ENCODE peak calls at places on chromosome 5, in four cellular contexts. H is K562, E is HepG2, B is GM12878. D is an unnamed sample.

GRCh38 chr5:88045931-88046461 is 222.6 kb downstream of the TMEM161B start:
- DNase-seq in H (no peak), E (no peak), B (no peak), D (no peak)

GRCh38 chr5:32443541-32444190 is 874 bp downstream of the ZFR start:
- DNase-seq in H (peak), E (no peak), B (no peak), D (peak)

GRCh38 chr5:5014836-5015235 is 125.3 kb upstream of the ADAMTS16 start:
- DNase-seq in H (no peak), E (no peak), B (no peak), D (no peak)

GRCh38 chr5:127396490-127397155 is 106.0 kb downstream of the MEGF10 start:
- DNase-seq in H (no peak), E (no peak), B (no peak), D (no peak)

GRCh38 chr5:58149750-58150149 is 310.1 kb downstream of the PLK2 start:
- DNase-seq in H (no peak), E (no peak), B (no peak), D (no peak)

GRCh38 chr5:36502608-36503007 is 103.8 kb upstream of the SLC1A3 start:
- DNase-seq in H (no peak), E (no peak), B (no peak), D (no peak)

GRCh38 chr5:140244525-140245025 is 58.3 kb downstream of the PFDN1 start:
- DNase-seq in H (peak), E (peak), B (no peak), D (peak)

GRCh38 chr5:115738807-115739206 is 77.7 kb downstream of the CDO1 start:
- DNase-seq in H (no peak), E (peak), B (no peak), D (no peak)

DNA sequence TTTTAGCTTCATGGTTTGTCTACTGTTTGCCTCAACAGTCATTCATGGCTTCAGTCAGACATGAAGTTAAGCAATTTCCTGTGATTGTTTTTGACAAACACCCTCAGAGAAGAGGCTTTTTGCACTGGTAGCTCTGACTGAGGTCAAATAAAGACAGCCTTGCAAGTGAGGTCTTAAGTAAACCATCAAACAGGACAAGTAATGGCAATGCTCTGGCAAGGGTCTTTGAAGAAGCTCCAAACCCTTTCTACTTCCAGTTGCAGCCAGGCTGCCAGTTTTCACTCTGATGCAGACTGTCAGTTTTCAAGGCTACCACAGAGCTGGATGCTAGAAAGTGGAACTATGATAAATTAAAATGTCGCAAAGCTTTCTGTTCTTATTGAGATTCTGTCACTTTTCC is 421.5 kb upstream of the PTGER4 start:
- DNase-seq in H (no peak), E (no peak), B (no peak), D (no peak)
- TF ChIP-seq TCF7 in H (no peak), E (no peak), B (no peak), D (no peak)

GRCh38 chr5:75358117-75358516 is 21.1 kb downstream of the HMGCR start:
- DNase-seq in H (no peak), E (no peak), B (no peak), D (no peak)

GRCh38 chr5:75363111-75363510 is 26.1 kb downstream of the HMGCR start:
- DNase-seq in H (no peak), E (no peak), B (no peak), D (no peak)

GRCh38 chr5:75362474-75362975 is 25.5 kb downstream of the HMGCR start:
- DNase-seq in H (no peak), E (no peak), B (no peak), D (no peak)

GRCh38 chr5:75363726-75364495 is 26.9 kb downstream of the HMGCR start:
- DNase-seq in H (peak), E (no peak), B (no peak), D (no peak)

GRCh38 chr5:75361310-75361709 is 24.3 kb downstream of the HMGCR start:
- DNase-seq in H (no peak), E (no peak), B (no peak), D (no peak)
- TF ChIP-seq TCF7 in H (no peak), E (no peak), B (no peak), D (no peak)

DNA sequence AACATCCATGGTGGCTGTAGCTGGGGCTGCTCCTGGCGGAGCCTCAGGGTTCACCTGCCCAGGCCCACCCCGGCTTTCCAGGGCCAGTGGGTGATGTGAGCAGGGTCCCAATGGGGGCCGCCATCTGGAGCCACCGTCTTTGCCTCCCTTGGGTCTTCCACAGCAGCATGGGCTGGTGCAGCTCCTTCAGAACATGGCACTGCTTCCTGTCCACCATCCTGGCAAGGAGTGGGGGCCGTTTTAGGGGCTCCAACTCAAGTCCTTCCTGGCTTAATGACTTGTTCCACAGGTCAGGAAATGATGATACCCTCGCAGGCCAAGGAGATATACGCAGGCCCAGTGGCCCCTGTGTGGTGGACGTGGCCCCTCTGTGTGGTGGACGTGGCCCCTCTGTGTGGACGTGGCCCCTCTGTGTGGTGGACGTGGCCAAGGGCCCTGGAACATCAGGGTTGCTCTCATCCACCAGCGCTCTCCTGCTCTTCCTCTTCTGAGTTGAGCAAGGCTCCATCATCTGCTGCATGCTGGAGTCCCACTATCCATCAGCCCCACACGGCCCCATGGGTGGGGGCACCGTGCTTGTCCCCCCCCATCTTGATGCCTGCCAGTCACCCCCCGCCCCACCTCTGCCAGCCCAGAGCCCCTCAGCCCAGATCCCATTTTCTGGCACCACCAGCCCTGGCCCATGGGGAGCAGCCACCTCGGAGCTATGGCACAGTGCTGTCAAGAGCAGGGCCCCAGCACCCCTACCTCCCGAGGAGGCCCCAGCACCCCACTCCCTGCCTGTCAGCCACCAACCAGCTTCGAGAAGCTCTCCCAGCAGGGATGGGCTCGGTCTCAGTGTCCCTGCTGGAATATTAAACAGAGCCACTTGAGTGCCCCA is 7.9 kb downstream of the LRRC14B start:
- DNase-seq in H (no peak), E (no peak), B (no peak), D (no peak)
- TF ChIP-seq TCF7 in H (no peak), E (no peak), B (no peak), D (no peak)

GRCh38 chr5:54873696-54874095 is 111.7 kb downstream of the ESM1 start:
- DNase-seq in H (no peak), E (no peak), B (no peak), D (no peak)

GRCh38 chr5:54874337-54875021 is 110.9 kb downstream of the ESM1 start:
- DNase-seq in H (no peak), E (no peak), B (no peak), D (no peak)

GRCh38 chr5:54881286-54882005 is 103.9 kb downstream of the ESM1 start:
- DNase-seq in H (no peak), E (no peak), B (no peak), D (no peak)

GRCh38 chr5:54872810-54873209 is 112.6 kb downstream of the ESM1 start:
- DNase-seq in H (no peak), E (no peak), B (no peak), D (no peak)

GRCh38 chr5:54876561-54876960 is 108.8 kb downstream of the ESM1 start:
- DNase-seq in H (no peak), E (no peak), B (no peak), D (no peak)
- TF ChIP-seq TCF7 in H (no peak), E (no peak), B (no peak), D (no peak)

GRCh38 chr5:72246239-72246580 is 73.8 kb downstream of the MRPS27 start:
- DNase-seq in H (peak), E (no peak), B (no peak), D (no peak)

GRCh38 chr5:72246954-72247442 is 73.0 kb downstream of the MRPS27 start:
- DNase-seq in H (no peak), E (no peak), B (no peak), D (no peak)

GRCh38 chr5:72245517-72246238 is 74.4 kb downstream of the MRPS27 start:
- DNase-seq in H (no peak), E (no peak), B (no peak), D (no peak)

GRCh38 chr5:72251386-72251785 is 68.7 kb downstream of the MRPS27 start:
- DNase-seq in H (no peak), E (no peak), B (no peak), D (no peak)

DNA sequence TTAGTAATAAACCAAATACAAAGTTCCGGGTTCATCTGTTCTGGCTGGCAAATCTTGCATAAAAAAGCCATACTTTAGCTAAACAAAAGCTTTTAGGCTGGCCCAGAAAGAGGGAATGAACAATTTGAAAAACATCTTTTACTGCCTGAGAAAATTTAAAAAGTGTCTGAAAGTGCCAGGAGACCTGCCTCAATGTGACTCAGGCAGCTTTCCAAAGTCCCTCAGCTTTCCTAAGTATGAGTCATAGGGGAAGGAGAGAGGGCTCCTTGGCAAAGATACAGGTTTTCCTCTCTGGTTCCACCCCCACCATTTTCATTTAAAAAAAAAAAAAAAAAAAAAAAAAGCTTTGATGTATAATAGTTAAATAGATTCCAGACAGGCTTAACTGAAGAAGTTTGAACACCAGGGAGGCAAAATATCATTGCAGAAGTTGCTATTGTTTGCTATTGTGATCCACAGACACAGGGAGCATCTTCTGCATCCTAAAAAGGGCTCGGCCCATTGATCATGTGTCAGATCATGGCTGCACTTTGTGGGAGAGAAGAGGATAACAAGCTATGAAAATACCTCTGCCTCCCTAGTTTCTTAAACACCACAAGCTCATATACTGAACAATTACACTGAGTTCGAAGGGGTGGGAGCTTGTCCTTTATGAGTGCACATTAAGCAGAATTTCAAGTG is 71.5 kb downstream of the MRPS27 start:
- DNase-seq in H (peak), E (no peak), B (no peak), D (no peak)
- TF ChIP-seq TCF7 in H (no peak), E (no peak), B (no peak), D (no peak)

D was measured in WTC11.